ENCODE peak calls at places on chromosomes 16 and 17, in ten cellular contexts. M is HL-60, N is transverse colon, T is H1, J is prostate gland, X is upper lobe of left lung, S is stomach, H is Panc1, A is spleen, Q is K562. Y is an unnamed sample.

GRCh38 chr17:33266611-33267010 is 26.5 kb downstream of the ASIC2 start:
- DNase-seq in J (no peak), N (no peak), M (no peak), H (no peak), A (no peak), Q (no peak), S (no peak), T (no peak), X (no peak), Y (no peak)

GRCh38 chr16:58197314-58198012 is 443 bp downstream of the CSNK2A2 start:
- DNase-seq in M (no peak), X (no peak), A (peak), H (no peak), S (no peak), N (no peak), T (no peak), Q (peak), J (no peak), Y (peak)

GRCh38 chr17:58334661-58335060 is 6.1 kb upstream of the TSPOAP1 start:
- DNase-seq in H (no peak), M (peak), T (no peak), S (no peak), X (no peak), J (no peak), N (no peak), A (peak), Q (no peak), Y (no peak)

GRCh38 chr17:27576429-27577123 is 54.4 kb upstream of the LGALS9 start:
- DNase-seq in M (no peak), H (no peak), T (no peak), X (peak), J (no peak), A (no peak), N (no peak), Q (no peak), S (no peak), Y (no peak)

GRCh38 chr16:8874388-8874787 is 5.6 kb upstream of the CARHSP1 start:
- DNase-seq in X (no peak), Q (no peak), M (no peak), J (no peak), H (no peak), S (no peak), A (no peak), T (no peak), N (no peak), Y (no peak)

GRCh38 chr16:51095114-51095872 is 55.8 kb downstream of the SALL1 start:
- DNase-seq in X (no peak), H (no peak), J (no peak), Q (no peak), S (no peak), T (no peak), N (no peak), M (no peak), A (no peak), Y (no peak)

GRCh38 chr17:21275579-21276339 is 8.8 kb upstream of the MAP2K3 start:
- DNase-seq in H (no peak), J (peak), N (peak), X (peak), T (no peak), Q (peak), A (peak), M (peak), S (peak), Y (peak)

GRCh38 chr16:66277311-66278070 is 89.0 kb upstream of the CDH5 start:
- DNase-seq in A (no peak), N (no peak), S (no peak), Q (no peak), T (no peak), X (no peak), J (no peak), M (no peak), H (no peak), Y (no peak)

GRCh38 chr17:80706454-80706853 is 161.8 kb downstream of the RPTOR start:
- DNase-seq in Q (no peak), X (no peak), T (no peak), H (no peak), J (no peak), M (no peak), S (no peak), A (no peak), N (no peak), Y (no peak)

GRCh38 chr17:41702712-41703111 is 9.4 kb upstream of the GAST start:
- DNase-seq in H (no peak), Q (no peak), M (no peak), N (no peak), A (no peak), T (no peak), J (no peak), S (no peak), X (no peak), Y (no peak)

GRCh38 chr17:40542562-40543411 is 22.5 kb downstream of the CCR7 start:
- DNase-seq in S (peak), Q (no peak), J (no peak), M (no peak), A (peak), H (no peak), X (peak), T (no peak), N (peak), Y (no peak)

GRCh38 chr17:34572483-34572882 is 6.9 kb upstream of the TMEM132E start:
- DNase-seq in M (no peak), H (no peak), X (no peak), N (no peak), A (no peak), S (no peak), J (no peak), T (no peak), Q (no peak), Y (no peak)
- TF ChIP-seq POLR2AphosphoS5 in M (no peak), H (no peak), X (no peak), N (no peak), A (no peak), S (no peak), J (no peak), T (no peak), Q (no peak), Y (no peak)

DNA sequence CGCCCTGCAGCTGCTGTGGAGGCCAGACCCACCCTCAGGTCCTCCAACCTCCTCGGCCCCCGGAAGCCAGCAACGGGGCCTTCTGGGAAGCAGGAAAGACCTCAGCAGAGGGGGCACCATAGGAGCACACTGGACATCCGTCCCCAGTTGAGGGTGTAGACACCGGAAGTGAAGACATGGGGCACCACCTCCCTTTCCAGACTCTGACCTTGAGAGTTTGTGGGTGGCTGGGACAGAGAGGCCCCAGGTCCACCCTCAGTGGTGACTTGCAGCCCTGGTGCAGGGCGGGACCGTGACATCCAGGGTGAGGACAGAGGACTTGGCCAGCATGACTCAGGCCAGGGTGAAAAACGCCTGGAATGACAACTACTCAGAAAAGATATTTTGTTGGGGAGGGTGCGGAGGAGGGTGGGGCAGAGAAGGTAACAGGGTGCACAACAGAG is 19.9 kb downstream of the CEP295NL start:
- DNase-seq in Q (peak), S (peak), M (peak), N (peak), H (peak), J (no peak), X (peak), A (peak), T (no peak), Y (no peak)
- TF ChIP-seq POLR2AphosphoS5 in Q (no peak), S (no peak), M (no peak), N (peak), H (no peak), J (no peak), X (peak), A (peak), T (no peak), Y (no peak)

DNA sequence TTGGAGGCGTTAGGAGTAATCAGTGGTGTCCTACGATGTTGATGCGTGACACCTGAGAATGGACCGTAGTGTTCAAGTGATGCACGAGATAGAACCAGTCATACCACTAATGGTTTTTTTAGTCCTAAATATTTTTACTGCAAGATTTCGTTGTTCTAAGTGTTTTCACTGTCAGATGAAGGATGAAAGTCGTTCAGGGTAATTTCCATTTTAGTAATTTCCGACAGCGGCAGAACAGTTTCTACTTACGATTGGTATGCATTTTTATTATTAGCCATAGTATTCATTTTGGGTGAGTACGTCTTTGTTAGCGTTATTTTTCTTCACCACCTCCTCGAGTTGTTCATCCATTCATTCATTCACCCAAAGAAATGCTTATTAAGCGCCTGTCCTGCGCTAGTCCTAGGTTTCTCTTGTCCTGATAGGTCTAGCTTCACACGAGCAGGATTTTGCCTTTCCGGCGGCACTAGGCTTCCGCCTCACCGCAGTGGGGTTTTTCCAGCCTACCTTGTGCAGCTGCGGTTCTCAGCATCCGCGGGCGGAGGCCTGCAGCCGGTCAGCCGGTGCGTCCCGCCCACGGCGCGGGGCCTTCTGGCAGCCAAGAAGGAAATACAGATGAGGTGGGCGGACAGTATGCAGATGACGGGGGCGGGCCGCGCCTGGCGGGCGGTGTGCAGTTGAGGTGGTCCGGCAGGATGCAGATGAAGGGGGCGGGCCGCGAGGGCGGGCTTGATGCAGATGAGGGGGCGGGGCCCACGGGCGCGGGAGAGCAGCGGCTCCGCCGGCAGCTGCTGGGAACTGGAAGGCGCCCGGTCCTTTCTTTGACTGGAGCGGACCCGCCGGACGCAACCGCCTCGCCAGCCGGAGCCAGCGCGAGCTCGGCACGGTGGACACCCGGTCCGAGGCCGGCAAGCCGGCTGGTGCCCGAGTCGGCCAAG is 146.4 kb downstream of the SPECC1 start:
- DNase-seq in S (peak), H (peak), T (peak), Q (peak), A (peak), J (peak), N (peak), M (peak), X (peak), Y (peak)
- TF ChIP-seq POLR2AphosphoS5 in S (peak), H (no peak), T (peak), Q (no peak), A (peak), J (peak), N (peak), M (no peak), X (peak), Y (no peak)

GRCh38 chr16:535446-536405 is 8.2 kb downstream of the CAPN15 start:
- DNase-seq in Q (peak), S (peak), H (no peak), M (no peak), A (no peak), J (no peak), T (no peak), N (peak), X (peak), Y (no peak)
- TF ChIP-seq POLR2AphosphoS5 in Q (no peak), S (no peak), H (no peak), M (no peak), A (no peak), J (no peak), T (no peak), N (peak), X (no peak), Y (no peak)